ENCODE peak calls at places on chromosomes 4 and X, in six cellular contexts. One of them, this sample, is unnamed.

GRCh38 chr4:139532951-139533350 is 23.1 kb downstream of the SETD7 start:
- DNase-seq in mammary epithelial cell: no peak
- DNase-seq in lung: no peak
- DNase-seq in epithelial cell of esophagus: no peak
- DNase-seq in heart right ventricle: no peak
- DNase-seq in GM06990: no peak
- DNase-seq in this sample: no peak

GRCh38 chrX:107323786-107324492 is 117.5 kb downstream of the DNAAF6 start:
- DNase-seq in epithelial cell of esophagus: no peak
- DNase-seq in heart right ventricle: no peak
- DNase-seq in mammary epithelial cell: no peak
- DNase-seq in GM06990: no peak
- DNase-seq in lung: no peak
- DNase-seq in this sample: no peak

GRCh38 chrX:13658602-13659001 is 5.7 kb downstream of the TCEANC start:
- DNase-seq in epithelial cell of esophagus: peak
- DNase-seq in heart right ventricle: no peak
- DNase-seq in mammary epithelial cell: peak
- DNase-seq in lung: no peak
- DNase-seq in GM06990: no peak
- DNase-seq in this sample: peak

GRCh38 chrX:23187819-23188218 is 146.8 kb upstream of the PTCHD1 start:
- DNase-seq in lung: no peak
- DNase-seq in GM06990: no peak
- DNase-seq in mammary epithelial cell: no peak
- DNase-seq in heart right ventricle: no peak
- DNase-seq in epithelial cell of esophagus: no peak
- DNase-seq in this sample: no peak

GRCh38 chr4:110046588-110047049 is 133.9 kb downstream of the EGF start:
- DNase-seq in GM06990: no peak
- DNase-seq in heart right ventricle: no peak
- DNase-seq in lung: no peak
- DNase-seq in mammary epithelial cell: peak
- DNase-seq in epithelial cell of esophagus: peak
- DNase-seq in this sample: no peak

GRCh38 chrX:47562615-47563243 is 1.7 kb downstream of the ARAF start:
- DNase-seq in mammary epithelial cell: no peak
- DNase-seq in lung: no peak
- DNase-seq in epithelial cell of esophagus: peak
- DNase-seq in GM06990: no peak
- DNase-seq in heart right ventricle: no peak
- DNase-seq in this sample: no peak

GRCh38 chr4:94452476-94453300 is 946 bp downstream of the PDLIM5 start:
- DNase-seq in heart right ventricle: peak
- DNase-seq in epithelial cell of esophagus: peak
- DNase-seq in mammary epithelial cell: peak
- DNase-seq in GM06990: peak
- DNase-seq in lung: peak
- DNase-seq in this sample: peak

GRCh38 chr4:154366956-154367355 is 124.6 kb downstream of the DCHS2 start:
- DNase-seq in mammary epithelial cell: no peak
- DNase-seq in epithelial cell of esophagus: peak
- DNase-seq in lung: no peak
- DNase-seq in GM06990: no peak
- DNase-seq in heart right ventricle: no peak
- DNase-seq in this sample: no peak

GRCh38 chrX:2442694-2443093 is 58.1 kb downstream of the DHRSX start:
- DNase-seq in GM06990: no peak
- DNase-seq in heart right ventricle: no peak
- DNase-seq in mammary epithelial cell: no peak
- DNase-seq in lung: no peak
- DNase-seq in epithelial cell of esophagus: no peak
- DNase-seq in this sample: no peak

GRCh38 chrX:133953785-133954355 is 31.5 kb downstream of the GPC3 start:
- DNase-seq in lung: no peak
- DNase-seq in mammary epithelial cell: no peak
- DNase-seq in GM06990: no peak
- DNase-seq in heart right ventricle: no peak
- DNase-seq in epithelial cell of esophagus: no peak
- DNase-seq in this sample: no peak

GRCh38 chr4:189117426-189117825 is 823.2 kb upstream of the FRG1 start:
- DNase-seq in GM06990: no peak
- DNase-seq in epithelial cell of esophagus: peak
- DNase-seq in mammary epithelial cell: no peak
- DNase-seq in lung: no peak
- DNase-seq in heart right ventricle: no peak
- DNase-seq in this sample: no peak

GRCh38 chrX:49884290-49884862 is 5.1 kb downstream of the USP27X start:
- DNase-seq in GM06990: peak
- DNase-seq in lung: peak
- DNase-seq in mammary epithelial cell: peak
- DNase-seq in epithelial cell of esophagus: peak
- DNase-seq in heart right ventricle: peak
- DNase-seq in this sample: peak

GRCh38 chrX:136273986-136274385 is 22.8 kb upstream of the MAP7D3 start:
- DNase-seq in epithelial cell of esophagus: no peak
- DNase-seq in mammary epithelial cell: no peak
- DNase-seq in heart right ventricle: no peak
- DNase-seq in GM06990: no peak
- DNase-seq in lung: no peak
- DNase-seq in this sample: no peak

GRCh38 chrX:52424658-52425057 is 55.8 kb downstream of the XAGE2 start:
- DNase-seq in epithelial cell of esophagus: peak
- DNase-seq in heart right ventricle: no peak
- DNase-seq in mammary epithelial cell: peak
- DNase-seq in lung: no peak
- DNase-seq in GM06990: no peak
- DNase-seq in this sample: no peak

GRCh38 chr4:98653890-98654867 is 4.2 kb downstream of the TSPAN5 start:
- DNase-seq in epithelial cell of esophagus: peak
- DNase-seq in GM06990: no peak
- DNase-seq in mammary epithelial cell: peak
- DNase-seq in heart right ventricle: no peak
- DNase-seq in lung: no peak
- DNase-seq in this sample: no peak

GRCh38 chr4:118557298-118557851 is 127.8 kb upstream of the METTL14 start:
- DNase-seq in epithelial cell of esophagus: peak
- DNase-seq in mammary epithelial cell: peak
- DNase-seq in heart right ventricle: no peak
- DNase-seq in GM06990: no peak
- DNase-seq in lung: no peak
- DNase-seq in this sample: no peak

GRCh38 chr4:107034091-107034698 is 1.9 kb downstream of the DKK2 start:
- DNase-seq in epithelial cell of esophagus: peak
- DNase-seq in heart right ventricle: no peak
- DNase-seq in mammary epithelial cell: no peak
- DNase-seq in GM06990: no peak
- DNase-seq in lung: peak
- DNase-seq in this sample: no peak

GRCh38 chr4:182564966-182565365 is 321.8 kb downstream of the TENM3 start:
- DNase-seq in heart right ventricle: no peak
- DNase-seq in mammary epithelial cell: no peak
- DNase-seq in GM06990: no peak
- DNase-seq in epithelial cell of esophagus: no peak
- DNase-seq in lung: no peak
- DNase-seq in this sample: no peak

GRCh38 chrX:71809886-71810285 is 46.7 kb downstream of the CXorf49B start:
- DNase-seq in lung: no peak
- DNase-seq in mammary epithelial cell: peak
- DNase-seq in heart right ventricle: no peak
- DNase-seq in GM06990: no peak
- DNase-seq in epithelial cell of esophagus: peak
- DNase-seq in this sample: no peak

GRCh38 chr4:15002659-15003440 is 569 bp downstream of the CPEB2 start:
- DNase-seq in epithelial cell of esophagus: peak
- DNase-seq in heart right ventricle: peak
- DNase-seq in GM06990: peak
- DNase-seq in lung: peak
- DNase-seq in mammary epithelial cell: peak
- DNase-seq in this sample: peak

GRCh38 chr4:90602728-90603127 is 475.5 kb downstream of the CCSER1 start:
- DNase-seq in heart right ventricle: no peak
- DNase-seq in mammary epithelial cell: no peak
- DNase-seq in lung: no peak
- DNase-seq in GM06990: no peak
- DNase-seq in epithelial cell of esophagus: no peak
- DNase-seq in this sample: no peak

GRCh38 chr4:174010547-174010946 is 272.9 kb downstream of the FBXO8 start:
- DNase-seq in lung: no peak
- DNase-seq in epithelial cell of esophagus: no peak
- DNase-seq in mammary epithelial cell: no peak
- DNase-seq in heart right ventricle: no peak
- DNase-seq in GM06990: no peak
- DNase-seq in this sample: no peak

GRCh38 chr4:77433102-77433733 is 172.4 kb upstream of the CXCL13 start:
- DNase-seq in mammary epithelial cell: peak
- DNase-seq in GM06990: peak
- DNase-seq in lung: no peak
- DNase-seq in heart right ventricle: no peak
- DNase-seq in epithelial cell of esophagus: peak
- DNase-seq in this sample: peak

GRCh38 chr4:72295966-72296557 is 264.3 kb downstream of the NPFFR2 start:
- DNase-seq in epithelial cell of esophagus: peak
- DNase-seq in heart right ventricle: no peak
- DNase-seq in GM06990: no peak
- DNase-seq in lung: no peak
- DNase-seq in mammary epithelial cell: peak
- DNase-seq in this sample: peak

GRCh38 chr4:185004562-185005208 is 13.6 kb upstream of the HELT start:
- DNase-seq in GM06990: no peak
- DNase-seq in mammary epithelial cell: no peak
- DNase-seq in heart right ventricle: peak
- DNase-seq in epithelial cell of esophagus: no peak
- DNase-seq in lung: no peak
- DNase-seq in this sample: no peak

GRCh38 chr4:38711066-38711465 is 47.1 kb downstream of the KLF3 start:
- DNase-seq in heart right ventricle: no peak
- DNase-seq in GM06990: no peak
- DNase-seq in epithelial cell of esophagus: no peak
- DNase-seq in lung: no peak
- DNase-seq in mammary epithelial cell: no peak
- DNase-seq in this sample: no peak

GRCh38 chr4:86033171-86033570 is 326.7 kb downstream of the MAPK10 start:
- DNase-seq in GM06990: no peak
- DNase-seq in mammary epithelial cell: no peak
- DNase-seq in heart right ventricle: peak
- DNase-seq in epithelial cell of esophagus: no peak
- DNase-seq in lung: peak
- DNase-seq in this sample: no peak

DNA sequence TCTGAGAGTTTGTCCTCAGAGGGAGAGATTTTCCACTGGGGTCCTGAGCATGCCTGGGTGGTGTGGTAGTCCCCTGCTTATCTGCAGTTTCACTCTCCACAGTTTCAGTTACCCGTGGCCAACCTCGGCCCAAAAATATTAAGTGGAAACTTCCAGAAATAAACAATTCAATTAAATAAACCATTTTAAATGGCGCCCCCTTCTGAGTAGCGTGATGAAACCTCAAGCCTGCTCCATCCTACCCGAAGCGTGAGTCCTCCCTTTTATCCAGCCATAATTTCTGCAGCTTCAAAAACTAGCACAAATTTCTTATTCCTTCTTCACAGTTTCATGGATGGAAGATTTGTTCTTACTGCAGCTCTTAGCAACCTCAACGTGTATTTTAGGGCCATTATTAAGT is 26.7 kb downstream of the PNMA6E start:
- DNase-seq in lung: no peak
- DNase-seq in mammary epithelial cell: no peak
- DNase-seq in heart right ventricle: no peak
- DNase-seq in epithelial cell of esophagus: no peak
- DNase-seq in GM06990: no peak
- DNase-seq in this sample: no peak
- TF ChIP-seq CTCF in lung: no peak
- TF ChIP-seq CTCF in mammary epithelial cell: no peak
- TF ChIP-seq CTCF in heart right ventricle: no peak
- TF ChIP-seq CTCF in epithelial cell of esophagus: no peak
- TF ChIP-seq CTCF in GM06990: peak
- TF ChIP-seq CTCF in this sample: no peak

GRCh38 chr4:145774473-145774872 is 94.5 kb downstream of the C4orf51 start:
- DNase-seq in lung: no peak
- DNase-seq in epithelial cell of esophagus: no peak
- DNase-seq in mammary epithelial cell: no peak
- DNase-seq in heart right ventricle: no peak
- DNase-seq in GM06990: no peak
- DNase-seq in this sample: no peak

GRCh38 chr4:145770124-145770523 is 90.2 kb downstream of the C4orf51 start:
- DNase-seq in epithelial cell of esophagus: no peak
- DNase-seq in lung: no peak
- DNase-seq in GM06990: no peak
- DNase-seq in mammary epithelial cell: no peak
- DNase-seq in heart right ventricle: no peak
- DNase-seq in this sample: no peak

GRCh38 chr4:145773581-145774234 is 93.8 kb downstream of the C4orf51 start:
- DNase-seq in mammary epithelial cell: peak
- DNase-seq in epithelial cell of esophagus: no peak
- DNase-seq in heart right ventricle: no peak
- DNase-seq in GM06990: no peak
- DNase-seq in lung: no peak
- DNase-seq in this sample: peak

GRCh38 chr4:145769450-145770037 is 89.6 kb downstream of the C4orf51 start:
- DNase-seq in GM06990: no peak
- DNase-seq in epithelial cell of esophagus: no peak
- DNase-seq in mammary epithelial cell: no peak
- DNase-seq in heart right ventricle: no peak
- DNase-seq in lung: no peak
- DNase-seq in this sample: no peak

GRCh38 chr4:145772347-145772746 is 92.4 kb downstream of the C4orf51 start:
- DNase-seq in lung: no peak
- DNase-seq in GM06990: no peak
- DNase-seq in mammary epithelial cell: no peak
- DNase-seq in heart right ventricle: no peak
- DNase-seq in epithelial cell of esophagus: no peak
- DNase-seq in this sample: no peak
- TF ChIP-seq CTCF in lung: no peak
- TF ChIP-seq CTCF in GM06990: no peak
- TF ChIP-seq CTCF in mammary epithelial cell: no peak
- TF ChIP-seq CTCF in heart right ventricle: no peak
- TF ChIP-seq CTCF in epithelial cell of esophagus: no peak
- TF ChIP-seq CTCF in this sample: no peak

DNA sequence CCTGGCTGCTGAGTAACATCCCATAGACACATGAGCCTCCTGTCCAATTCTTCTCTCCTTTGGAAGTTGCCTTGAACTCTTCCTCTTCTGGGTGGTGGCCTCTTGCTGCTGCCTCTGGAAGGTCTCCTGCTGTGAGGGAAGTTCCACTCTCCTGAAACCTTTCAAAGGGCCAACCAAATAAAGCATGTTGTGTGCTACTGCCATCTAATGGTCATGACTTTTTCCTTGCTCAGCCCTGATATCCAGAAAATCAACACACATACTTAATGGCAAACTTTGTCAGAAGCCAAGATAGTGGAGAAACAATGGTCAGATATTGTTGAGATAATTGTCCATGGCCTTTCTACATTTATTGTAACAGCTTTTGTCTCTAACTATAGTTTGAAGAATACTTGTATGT is 19.1 kb upstream of the ZXDA start:
- DNase-seq in heart right ventricle: no peak
- DNase-seq in lung: no peak
- DNase-seq in epithelial cell of esophagus: peak
- DNase-seq in GM06990: no peak
- DNase-seq in mammary epithelial cell: peak
- DNase-seq in this sample: peak
- TF ChIP-seq CTCF in heart right ventricle: peak
- TF ChIP-seq CTCF in lung: peak
- TF ChIP-seq CTCF in epithelial cell of esophagus: peak
- TF ChIP-seq CTCF in GM06990: peak
- TF ChIP-seq CTCF in mammary epithelial cell: peak
- TF ChIP-seq CTCF in this sample: peak

GRCh38 chrX:121308276-121308805 is 260.9 kb downstream of the GLUD2 start:
- DNase-seq in epithelial cell of esophagus: peak
- DNase-seq in heart right ventricle: no peak
- DNase-seq in lung: no peak
- DNase-seq in mammary epithelial cell: peak
- DNase-seq in GM06990: peak
- DNase-seq in this sample: peak
- TF ChIP-seq CTCF in epithelial cell of esophagus: peak
- TF ChIP-seq CTCF in heart right ventricle: peak
- TF ChIP-seq CTCF in lung: peak
- TF ChIP-seq CTCF in mammary epithelial cell: peak
- TF ChIP-seq CTCF in GM06990: peak
- TF ChIP-seq CTCF in this sample: peak